ENCODE peak calls at places on chromosomes 2 and 18, in ten cellular contexts. M, U, L, B, H, A, G, C, V and P are unnamed samples.

GRCh38 chr2:181643158-181643557 is 13.7 kb downstream of the CERKL start:
- DNase-seq in M (no peak), U (no peak), L (no peak), B (no peak), H (no peak), A (no peak), G (no peak), C (no peak), V (no peak), P (no peak)

GRCh38 chr2:11512431-11512830 is 21.4 kb upstream of the GREB1 start:
- DNase-seq in M (no peak), U (no peak), L (no peak), B (no peak), H (no peak), A (no peak), G (no peak), C (no peak), V (no peak), P (no peak)

GRCh38 chr18:23703057-23703986 is 14.1 kb downstream of the LAMA3 start:
- DNase-seq in M (no peak), U (peak), L (peak), B (peak), H (no peak), A (peak), G (peak), C (no peak), V (peak), P (no peak)

GRCh38 chr2:191678437-191679110 is 638 bp downstream of the NABP1 start:
- DNase-seq in M (no peak), U (peak), L (peak), B (peak), H (peak), A (no peak), G (no peak), C (no peak), V (peak), P (no peak)

GRCh38 chr2:50535971-50536759 is 495.8 kb downstream of the NRXN1 start:
- DNase-seq in M (no peak), U (peak), L (no peak), B (peak), H (no peak), A (peak), G (no peak), C (peak), V (peak), P (no peak)

GRCh38 chr18:31649894-31650719 is 34.3 kb downstream of the B4GALT6 start:
- DNase-seq in M (no peak), U (no peak), L (no peak), B (no peak), H (no peak), A (no peak), G (no peak), C (no peak), V (no peak), P (no peak)

GRCh38 chr2:157837851-157838441 is 38.2 kb downstream of the ACVR1 start:
- DNase-seq in M (no peak), U (no peak), L (no peak), B (peak), H (no peak), A (peak), G (peak), C (peak), V (no peak), P (no peak)

GRCh38 chr18:40685241-40685640 is 1269.8 kb upstream of the PIK3C3 start:
- DNase-seq in M (no peak), U (no peak), L (no peak), B (no peak), H (no peak), A (no peak), G (no peak), C (no peak), V (peak), P (no peak)

GRCh38 chr2:105858868-105859693 is 114.4 kb downstream of the NCK2 start:
- DNase-seq in M (no peak), U (no peak), L (no peak), B (no peak), H (no peak), A (no peak), G (no peak), C (no peak), V (peak), P (peak)

GRCh38 chr18:3360211-3360610 is 89.8 kb upstream of the TGIF1 start:
- DNase-seq in M (no peak), U (no peak), L (no peak), B (no peak), H (no peak), A (no peak), G (no peak), C (no peak), V (no peak), P (no peak)

GRCh38 chr2:42787788-42788477 is 4.5 kb downstream of the HAAO start:
- DNase-seq in M (peak), U (no peak), L (no peak), B (no peak), H (no peak), A (no peak), G (no peak), C (no peak), V (no peak), P (no peak)

GRCh38 chr18:10499230-10499629 is 26.6 kb upstream of the NAPG start:
- DNase-seq in M (no peak), U (no peak), L (no peak), B (no peak), H (no peak), A (no peak), G (no peak), C (no peak), V (no peak), P (no peak)

GRCh38 chr2:208501217-208501616 is 94.6 kb downstream of the PTH2R start:
- DNase-seq in M (no peak), U (no peak), L (no peak), B (peak), H (no peak), A (peak), G (no peak), C (peak), V (no peak), P (no peak)

GRCh38 chr2:33062665-33063249 is 116.0 kb downstream of the LTBP1 start:
- DNase-seq in M (no peak), U (no peak), L (no peak), B (no peak), H (no peak), A (no peak), G (no peak), C (no peak), V (no peak), P (no peak)

GRCh38 chr2:231037202-231037730 is at the start of gene C2orf72:
- DNase-seq in M (no peak), U (peak), L (no peak), B (no peak), H (no peak), A (no peak), G (no peak), C (no peak), V (no peak), P (no peak)

GRCh38 chr2:142130111-142131015 is 453 bp downstream of the LRP1B start:
- DNase-seq in M (peak), U (peak), L (no peak), B (peak), H (peak), A (peak), G (peak), C (peak), V (peak), P (no peak)

GRCh38 chr2:232142049-232142448 is 180.5 kb downstream of the DIS3L2 start:
- DNase-seq in M (no peak), U (peak), L (peak), B (peak), H (no peak), A (no peak), G (peak), C (no peak), V (peak), P (no peak)

GRCh38 chr2:96916156-96917007 is 46.5 kb upstream of the SEMA4C start:
- DNase-seq in M (no peak), U (no peak), L (no peak), B (peak), H (no peak), A (no peak), G (peak), C (no peak), V (no peak), P (no peak)

GRCh38 chr2:7378642-7379041 is 461.4 kb downstream of the RNF144A start:
- DNase-seq in M (no peak), U (no peak), L (no peak), B (peak), H (no peak), A (no peak), G (no peak), C (no peak), V (no peak), P (no peak)

GRCh38 chr2:163735692-163736432 is at the start of gene FIGN:
- DNase-seq in M (peak), U (peak), L (no peak), B (peak), H (peak), A (peak), G (peak), C (peak), V (peak), P (no peak)

GRCh38 chr2:74142340-74142739 is 5.4 kb downstream of the BOLA3 start:
- DNase-seq in M (no peak), U (peak), L (peak), B (peak), H (no peak), A (no peak), G (no peak), C (no peak), V (peak), P (no peak)

GRCh38 chr2:128607981-128608506 is 289.4 kb upstream of the HS6ST1 start:
- DNase-seq in M (no peak), U (no peak), L (no peak), B (no peak), H (peak), A (no peak), G (no peak), C (no peak), V (peak), P (no peak)

GRCh38 chr2:21754164-21754788 is 630.5 kb downstream of the TDRD15 start:
- DNase-seq in M (no peak), U (no peak), L (peak), B (peak), H (no peak), A (no peak), G (no peak), C (no peak), V (no peak), P (no peak)

GRCh38 chr18:40326987-40327386 is 1628.0 kb upstream of the PIK3C3 start:
- DNase-seq in M (no peak), U (no peak), L (no peak), B (no peak), H (no peak), A (no peak), G (no peak), C (no peak), V (no peak), P (no peak)

GRCh38 chr2:99777266-99777640 is 287.4 kb upstream of the REV1 start:
- DNase-seq in M (no peak), U (no peak), L (no peak), B (no peak), H (no peak), A (no peak), G (no peak), C (no peak), V (no peak), P (no peak)

GRCh38 chr2:241309684-241310117 is 5.8 kb downstream of the HDLBP start:
- DNase-seq in M (no peak), U (no peak), L (peak), B (no peak), H (no peak), A (no peak), G (peak), C (no peak), V (no peak), P (no peak)

GRCh38 chr18:32443356-32443755 is 27.3 kb downstream of the GAREM1 start:
- DNase-seq in M (no peak), U (no peak), L (no peak), B (no peak), H (no peak), A (no peak), G (no peak), C (no peak), V (no peak), P (no peak)